ENCODE peak calls at places on chromosomes 11 and 22, in eight cellular contexts. Q is tibial nerve, B is Peyer's patch, F is sigmoid colon, Y is transverse colon, P is heart left ventricle, G is stomach, L is A549. U is an unnamed sample.

GRCh38 chr11:125166347-125166841 is 1.8 kb downstream of the PKNOX2 start:
- DNase-seq in B (peak; percentile 49), L (no peak), P (peak; percentile 24), G (no peak), F (peak; percentile 70), Y (no peak), Q (no peak), U (no peak)

GRCh38 chr11:83836883-83837654 is 550.9 kb upstream of the CCDC90B start:
- DNase-seq in L (peak; percentile 57), F (peak; percentile 73), P (peak; percentile 9), Q (peak; percentile 10), B (no peak), G (peak; percentile 45), Y (peak; percentile 13), U (peak; percentile 8)

GRCh38 chr11:31761636-31762035 is 49.5 kb downstream of the PAX6 start:
- DNase-seq in B (no peak), L (no peak), Q (no peak), G (no peak), F (no peak), P (no peak), Y (no peak), U (no peak)

GRCh38 chr22:46477967-46478635 is 59.3 kb downstream of the CELSR1 start:
- DNase-seq in G (no peak), Y (no peak), B (no peak), F (no peak), P (no peak), Q (no peak), L (no peak), U (no peak)

GRCh38 chr11:2827792-2828191 is 57.8 kb downstream of the CDKN1C start:
- DNase-seq in L (no peak), Y (no peak), P (no peak), G (no peak), Q (no peak), B (no peak), F (no peak), U (no peak)

GRCh38 chr11:74777038-74777437 is 28.4 kb downstream of the RNF169 start:
- DNase-seq in F (no peak), B (no peak), Y (no peak), G (no peak), P (no peak), L (no peak), Q (no peak), U (no peak)

GRCh38 chr11:86818466-86819282 is 18.3 kb downstream of the PRSS23 start:
- DNase-seq in F (no peak), L (peak; percentile 60), G (no peak), Y (no peak), B (no peak), P (no peak), Q (no peak), U (peak; percentile 31)

GRCh38 chr22:28788601-28789000 is 11.8 kb downstream of the XBP1 start:
- DNase-seq in B (no peak), Y (no peak), G (no peak), F (no peak), P (no peak), L (no peak), Q (no peak), U (no peak)

GRCh38 chr11:128931066-128931465 is 11.6 kb downstream of the TP53AIP1 start:
- DNase-seq in G (no peak), Q (no peak), B (no peak), F (no peak), P (no peak), Y (no peak), L (no peak), U (no peak)

GRCh38 chr11:36010010-36010740 is 66.3 kb downstream of the LDLRAD3 start:
- DNase-seq in Q (no peak), L (no peak), Y (no peak), G (no peak), B (no peak), P (no peak), F (no peak), U (peak; percentile 50)

GRCh38 chr11:117094776-117095175 is 3.5 kb downstream of the SIK3 start:
- DNase-seq in F (no peak), L (no peak), B (no peak), P (no peak), Q (no peak), Y (no peak), G (no peak), U (no peak)

GRCh38 chr11:117090111-117090706 is 8.0 kb downstream of the SIK3 start:
- DNase-seq in B (no peak), F (no peak), Q (no peak), L (no peak), Y (no peak), G (no peak), P (no peak), U (no peak)

GRCh38 chr11:117095301-117096139 is 2.7 kb downstream of the SIK3 start:
- DNase-seq in Y (no peak), P (no peak), B (no peak), F (no peak), Q (no peak), G (no peak), L (no peak), U (no peak)

GRCh38 chr11:117091753-117092477 is 6.3 kb downstream of the SIK3 start:
- DNase-seq in F (no peak), G (no peak), Q (no peak), Y (no peak), L (no peak), P (no peak), B (no peak), U (no peak)

GRCh38 chr11:117092951-117093590 is 5.2 kb downstream of the SIK3 start:
- DNase-seq in Y (no peak), B (no peak), P (no peak), F (no peak), G (no peak), Q (no peak), L (no peak), U (no peak)
- H3K27ac ChIP-seq in Y (peak overlapping the region; percentile 26), B (peak overlapping the region; percentile 31), P (no peak overlapping the region), F (peak overlapping the region; percentile 97), G (no peak overlapping the region), Q (peak overlapping the region; percentile 58), L (no peak overlapping the region), U (no peak overlapping the region)

GRCh38 chr11:65862941-65863888 is 3.0 kb downstream of the MUS81 start:
- DNase-seq in B (no peak), L (no peak), F (peak; percentile 70), Y (no peak), P (peak; percentile 22), Q (no peak), G (no peak), U (no peak)
- TF ChIP-seq POLR2A in B (no peak), L (no peak), F (no peak), Y (no peak), P (no peak), Q (no peak), G (no peak), U (no peak)

GRCh38 chr11:63144121-63144520 is at the start of gene SLC22A24:
- DNase-seq in F (no peak), L (no peak), Q (no peak), Y (no peak), B (no peak), G (no peak), P (no peak), U (no peak)
- H3K27ac ChIP-seq in F (no peak within 1 kb of the TSS), L (no peak within 1 kb of the TSS), Q (no peak within 1 kb of the TSS), Y (no peak within 1 kb of the TSS), B (no peak within 1 kb of the TSS), G (no peak within 1 kb of the TSS), P (no peak within 1 kb of the TSS), U (no peak within 1 kb of the TSS)

DNA sequence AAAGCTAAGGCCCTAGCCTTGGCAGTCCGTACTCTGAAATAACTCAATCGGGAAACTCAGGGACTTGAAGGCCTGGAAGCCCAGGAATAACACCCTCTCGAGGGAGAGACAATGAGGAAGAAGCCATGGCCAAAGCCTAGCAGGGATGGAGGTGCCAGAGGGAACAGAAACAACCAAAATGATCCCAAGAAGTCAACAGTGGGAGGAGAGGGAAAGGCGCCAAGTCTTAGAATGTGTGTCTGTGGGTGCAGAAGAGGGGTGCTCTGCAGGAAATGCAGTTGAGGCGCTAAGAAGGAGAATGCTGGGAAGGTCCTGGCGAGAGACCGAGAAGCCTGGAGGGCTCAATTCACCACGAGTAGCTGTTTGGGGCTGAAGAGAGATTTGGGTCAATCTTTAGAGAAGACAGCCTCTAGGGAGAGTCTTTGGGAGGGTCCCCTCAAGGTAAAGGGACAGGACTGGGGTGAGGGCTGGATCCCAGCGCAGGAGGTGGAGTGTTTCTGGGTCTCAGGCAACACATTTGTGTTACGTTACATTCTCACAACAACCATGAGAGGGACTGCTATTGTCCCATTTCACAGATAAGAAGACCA is 760 bp upstream of the MAPK8IP1 start:
- DNase-seq in P (no peak), F (no peak), B (no peak), G (no peak), L (no peak), Y (no peak), Q (no peak), U (no peak)
- TF ChIP-seq POLR2A in P (no peak), F (no peak), B (no peak), G (no peak), L (no peak), Y (no peak), Q (no peak), U (no peak)